ENCODE peak calls at places on chromosomes 3 and 15, in ten cellular contexts. U is ascending aorta, D is esophagus squamous epithelium, O is PC-9, H is astrocyte, T is GM23338, G is tibial nerve, K is K562, Q is AG04450, Z is cardiac muscle cell. J is an unnamed sample.

GRCh38 chr15:73326157-73326556 is 42.6 kb downstream of the HCN4 start:
- DNase-seq in U (no peak), D (no peak), O (no peak), H (no peak), T (no peak), G (no peak), K (no peak), Q (no peak), Z (no peak), J (no peak)

GRCh38 chr15:38414351-38414750 is 39.6 kb upstream of the FAM98B start:
- DNase-seq in U (no peak), D (no peak), O (no peak), H (peak), T (peak), G (no peak), K (peak), Q (peak), Z (peak), J (peak)

GRCh38 chr3:45188714-45189659 is 37.1 kb downstream of the TMEM158 start:
- DNase-seq in U (no peak), D (no peak), O (no peak), H (no peak), T (no peak), G (no peak), K (no peak), Q (no peak), Z (no peak), J (no peak)

GRCh38 chr3:195909645-195910498 is 1.5 kb upstream of the TNK2 start:
- DNase-seq in U (no peak), D (peak), O (peak), H (peak), T (peak), G (peak), K (peak), Q (no peak), Z (peak), J (peak)

GRCh38 chr15:45212493-45212892 is 24.7 kb upstream of the SHF start:
- DNase-seq in U (no peak), D (no peak), O (no peak), H (no peak), T (no peak), G (no peak), K (peak), Q (no peak), Z (no peak), J (no peak)

GRCh38 chr3:174957581-174958001 is 98.5 kb downstream of the NAALADL2 start:
- DNase-seq in U (no peak), D (no peak), O (no peak), H (peak), T (no peak), G (no peak), K (no peak), Q (no peak), Z (no peak), J (peak)

GRCh38 chr15:58124585-58124984 is 13.6 kb upstream of the AQP9 start:
- DNase-seq in U (no peak), D (no peak), O (no peak), H (no peak), T (no peak), G (no peak), K (no peak), Q (no peak), Z (no peak), J (no peak)

GRCh38 chr3:72011495-72011894 is 226.5 kb upstream of the PROK2 start:
- DNase-seq in U (no peak), D (no peak), O (no peak), H (peak), T (no peak), G (no peak), K (no peak), Q (no peak), Z (no peak), J (no peak)

GRCh38 chr3:65732060-65732933 is 306.4 kb downstream of the MAGI1 start:
- DNase-seq in U (no peak), D (no peak), O (peak), H (peak), T (peak), G (no peak), K (peak), Q (peak), Z (peak), J (peak)

GRCh38 chr15:51314391-51315337 is 23.7 kb downstream of the CYP19A1 start:
- DNase-seq in U (no peak), D (no peak), O (no peak), H (no peak), T (no peak), G (no peak), K (no peak), Q (no peak), Z (peak), J (no peak)

GRCh38 chr3:185717121-185717520 is 107.7 kb downstream of the IGF2BP2 start:
- DNase-seq in U (no peak), D (no peak), O (no peak), H (peak), T (no peak), G (no peak), K (no peak), Q (peak), Z (no peak), J (no peak)

GRCh38 chr3:188296761-188297689 is 143.1 kb downstream of the LPP start:
- DNase-seq in U (no peak), D (no peak), O (peak), H (peak), T (no peak), G (no peak), K (no peak), Q (no peak), Z (no peak), J (peak)

GRCh38 chr3:177199206-177199765 is 2.0 kb upstream of the TBL1XR1 start:
- DNase-seq in U (no peak), D (no peak), O (no peak), H (no peak), T (no peak), G (no peak), K (no peak), Q (no peak), Z (no peak), J (no peak)

GRCh38 chr15:23602124-23602523 is 36.6 kb downstream of the MKRN3 start:
- DNase-seq in U (no peak), D (no peak), O (no peak), H (no peak), T (no peak), G (no peak), K (no peak), Q (no peak), Z (no peak), J (no peak)

GRCh38 chr15:80476036-80476435 is 71.9 kb downstream of the ARNT2 start:
- DNase-seq in U (no peak), D (no peak), O (no peak), H (no peak), T (no peak), G (no peak), K (no peak), Q (no peak), Z (no peak), J (no peak)

GRCh38 chr15:77541421-77542181 is 91.1 kb downstream of the LINGO1 start:
- DNase-seq in U (no peak), D (no peak), O (no peak), H (no peak), T (peak), G (peak), K (no peak), Q (no peak), Z (no peak), J (no peak)

GRCh38 chr3:184568918-184569829 is 7.6 kb downstream of the EPHB3 start:
- DNase-seq in U (no peak), D (peak), O (no peak), H (peak), T (peak), G (peak), K (peak), Q (peak), Z (peak), J (peak)

GRCh38 chr3:43773273-43774104 is 82.8 kb downstream of the ABHD5 start:
- DNase-seq in U (no peak), D (no peak), O (peak), H (no peak), T (peak), G (no peak), K (peak), Q (no peak), Z (peak), J (no peak)

GRCh38 chr3:99808163-99808794 is 9.4 kb upstream of the CMSS1 start:
- DNase-seq in U (no peak), D (no peak), O (peak), H (peak), T (peak), G (no peak), K (peak), Q (peak), Z (peak), J (peak)

GRCh38 chr3:197306374-197307086 is 8.1 kb upstream of the DLG1 start:
- DNase-seq in U (no peak), D (no peak), O (peak), H (peak), T (no peak), G (no peak), K (no peak), Q (no peak), Z (no peak), J (peak)

GRCh38 chr3:117322866-117323265 is 613.3 kb downstream of the TUSC7 start:
- DNase-seq in U (no peak), D (no peak), O (no peak), H (peak), T (peak), G (no peak), K (no peak), Q (no peak), Z (peak), J (peak)

GRCh38 chr15:84575493-84575892 is 25.3 kb upstream of the ZSCAN2 start:
- DNase-seq in U (no peak), D (no peak), O (no peak), H (no peak), T (no peak), G (no peak), K (no peak), Q (no peak), Z (no peak), J (no peak)

GRCh38 chr3:159200176-159200575 is 398.3 kb downstream of the MFSD1 start:
- DNase-seq in U (no peak), D (no peak), O (peak), H (peak), T (no peak), G (no peak), K (no peak), Q (peak), Z (no peak), J (no peak)
- TF ChIP-seq CTCF in U (no peak), D (no peak), O (no peak), H (no peak), T (no peak), G (no peak), K (no peak), Q (no peak), Z (no peak), J (no peak)

DNA sequence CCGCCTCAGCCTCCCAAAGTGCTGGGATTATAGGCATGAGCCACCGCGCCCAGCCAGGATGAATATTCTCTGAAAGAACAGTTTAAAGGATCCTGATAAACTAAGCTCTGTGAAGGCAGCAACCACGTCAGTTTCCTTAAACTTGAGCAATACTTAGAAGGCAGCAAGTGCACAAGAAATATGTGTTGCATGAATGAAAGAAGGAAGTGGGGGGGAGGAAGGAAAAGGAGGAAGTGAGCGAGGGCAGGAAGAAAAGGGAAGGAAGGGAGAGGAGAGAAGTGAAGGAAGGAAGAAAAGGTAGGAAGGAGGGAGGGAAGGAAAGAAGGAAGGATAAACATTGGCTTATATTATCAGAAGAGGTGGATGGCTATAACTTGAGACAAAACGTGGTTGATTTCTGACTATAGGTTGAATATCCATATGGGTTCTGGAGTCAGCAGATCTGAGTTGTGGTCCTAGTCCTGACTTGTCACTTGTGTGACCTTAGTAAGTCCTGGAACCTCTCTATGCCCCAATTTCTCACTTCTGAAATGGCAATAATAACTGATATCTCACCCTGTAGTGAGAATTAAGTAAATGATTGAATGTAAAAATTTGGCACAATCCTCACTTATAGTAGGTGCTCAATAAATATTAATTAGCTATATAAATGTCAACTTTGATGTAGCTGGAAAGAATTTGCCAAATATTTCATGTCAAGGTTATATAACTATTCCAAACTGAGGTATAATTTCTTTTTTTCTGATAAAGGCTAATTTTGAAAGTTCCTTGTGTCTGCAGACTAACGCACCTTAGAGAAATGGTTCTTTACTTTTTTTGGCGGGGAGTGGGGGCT is 12.0 kb upstream of the SEMA4B start:
- DNase-seq in U (no peak), D (no peak), O (no peak), H (no peak), T (no peak), G (no peak), K (peak), Q (no peak), Z (no peak), J (no peak)
- H3K27ac ChIP-seq in U (no peak), D (peak), O (no peak), H (no peak), T (no peak), G (peak), K (peak), Q (no peak), Z (no peak), J (peak)

DNA sequence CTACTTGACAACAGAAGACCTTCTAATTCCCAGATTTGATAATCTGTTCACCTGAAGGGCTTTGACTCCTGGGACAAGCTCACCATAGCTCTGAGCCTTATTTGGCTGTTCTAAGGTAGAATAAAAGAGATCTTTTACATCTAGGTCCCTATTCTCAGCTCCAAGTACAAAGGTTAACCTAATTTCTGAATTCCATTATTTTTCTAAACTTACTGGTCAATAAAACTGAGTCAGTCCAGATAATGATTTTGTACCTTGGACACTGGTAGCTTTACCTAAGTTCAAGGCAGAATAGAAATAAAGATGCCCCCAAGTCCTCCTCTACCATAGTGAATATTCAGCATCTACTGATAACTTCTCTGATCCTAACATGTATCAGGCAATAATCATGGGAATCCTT is 81.8 kb upstream of the MEX3B start:
- DNase-seq in U (no peak), D (no peak), O (no peak), H (no peak), T (no peak), G (no peak), K (no peak), Q (no peak), Z (no peak), J (no peak)
- TF ChIP-seq CTCF in U (no peak), D (no peak), O (no peak), H (no peak), T (no peak), G (no peak), K (no peak), Q (no peak), Z (no peak), J (no peak)

GRCh38 chr15:63236272-63236671 is 41.1 kb upstream of the APH1B start:
- DNase-seq in U (no peak), D (no peak), O (no peak), H (peak), T (no peak), G (no peak), K (no peak), Q (peak), Z (no peak), J (peak)
- H3K27ac ChIP-seq in U (no peak), D (no peak), O (peak), H (peak), T (no peak), G (peak), K (no peak), Q (no peak), Z (no peak), J (no peak)

DNA sequence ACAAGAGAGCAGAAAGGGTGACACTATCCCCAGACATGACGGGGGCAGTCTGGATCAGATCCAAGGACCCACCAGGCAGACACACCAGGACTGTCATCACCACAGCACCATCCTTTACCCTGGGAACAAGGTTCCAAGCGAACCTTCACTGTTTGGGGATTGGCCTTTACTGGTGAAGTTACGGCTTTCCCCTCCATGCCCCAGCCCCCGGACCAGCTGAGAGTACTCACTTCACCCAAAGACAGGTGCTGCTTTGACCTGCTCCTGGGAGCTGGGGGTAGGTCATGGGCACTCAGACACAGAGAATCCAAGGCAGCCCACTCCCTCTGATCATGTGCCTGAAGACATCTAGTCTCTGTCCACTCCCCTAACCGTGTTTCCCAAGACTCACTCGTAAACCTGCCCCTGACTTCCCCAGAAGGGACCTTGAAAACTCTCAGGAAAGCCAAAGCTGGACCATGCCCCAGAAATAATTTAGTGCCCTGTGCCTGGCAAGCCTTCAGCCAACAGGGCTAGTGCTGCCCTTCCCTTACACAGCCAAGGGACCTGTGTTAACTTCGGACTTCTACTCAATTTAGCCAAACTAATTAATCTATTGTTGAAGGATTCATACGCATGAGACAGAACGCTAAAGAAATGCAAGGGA is 2.8 kb downstream of the RRP9 start:
- DNase-seq in U (no peak), D (no peak), O (no peak), H (no peak), T (no peak), G (no peak), K (no peak), Q (no peak), Z (no peak), J (no peak)
- TF ChIP-seq CTCF in U (no peak), D (no peak), O (no peak), H (no peak), T (no peak), G (no peak), K (no peak), Q (no peak), Z (no peak), J (no peak)

GRCh38 chr3:12996181-12996506 is 77.1 kb downstream of the IQSEC1 start:
- DNase-seq in U (no peak), D (no peak), O (no peak), H (no peak), T (no peak), G (no peak), K (no peak), Q (no peak), Z (no peak), J (no peak)

GRCh38 chr3:12993623-12994356 is 79.4 kb downstream of the IQSEC1 start:
- DNase-seq in U (no peak), D (no peak), O (no peak), H (no peak), T (peak), G (no peak), K (peak), Q (no peak), Z (peak), J (no peak)

GRCh38 chr3:12994357-12994606 is 78.9 kb downstream of the IQSEC1 start:
- DNase-seq in U (no peak), D (no peak), O (no peak), H (no peak), T (peak), G (peak), K (peak), Q (no peak), Z (no peak), J (no peak)

GRCh38 chr3:12994607-12995388 is 78.4 kb downstream of the IQSEC1 start:
- DNase-seq in U (peak), D (peak), O (peak), H (peak), T (peak), G (peak), K (peak), Q (peak), Z (peak), J (peak)

DNA sequence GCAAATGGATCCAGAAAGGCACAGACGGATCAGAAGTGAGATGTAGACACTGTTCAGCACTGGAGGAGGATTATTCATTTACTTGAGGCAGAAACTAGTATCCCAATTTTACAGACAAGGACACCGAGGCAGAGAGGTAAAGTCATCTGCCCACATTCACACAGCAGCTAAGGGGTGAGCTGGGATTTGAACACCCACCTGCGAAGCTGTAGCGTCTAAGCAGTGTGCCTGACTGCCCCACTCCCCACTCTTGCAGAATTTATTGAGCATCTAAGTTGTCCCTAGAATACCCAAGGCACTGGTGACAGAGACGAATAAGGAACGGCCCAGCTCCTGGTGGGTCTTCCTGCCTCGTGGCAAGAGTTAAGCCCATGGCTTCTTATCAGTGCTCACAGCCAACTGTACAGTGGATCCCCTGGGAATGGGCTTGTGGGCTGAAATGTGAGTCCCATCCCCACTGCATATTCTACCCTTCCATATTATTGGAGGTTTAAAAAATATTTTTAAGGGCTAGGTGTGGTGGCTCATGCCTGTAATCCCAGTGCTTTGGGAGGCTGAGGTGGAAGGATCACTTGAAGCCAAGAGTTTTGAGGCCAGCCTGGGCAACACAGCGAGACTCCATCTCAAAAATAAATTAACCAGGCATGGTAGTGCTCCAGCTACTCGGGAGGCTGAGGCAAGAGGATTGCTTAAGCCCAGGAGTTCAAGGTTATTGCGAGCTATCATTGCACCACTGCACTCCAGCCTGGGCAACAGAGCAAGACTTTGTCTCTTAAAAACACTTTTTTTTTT is 77.6 kb downstream of the IQSEC1 start:
- DNase-seq in U (no peak), D (no peak), O (no peak), H (no peak), T (no peak), G (no peak), K (peak), Q (no peak), Z (no peak), J (no peak)
- H3K27ac ChIP-seq in U (peak), D (peak), O (peak), H (no peak), T (no peak), G (peak), K (peak), Q (peak), Z (peak), J (no peak)